ENCODE peak calls at places on chromosome 14, in four cellular contexts. Y, S, V and P are unnamed samples.

GRCh38 chr14:51202914-51203665 is 37.0 kb upstream of the TMX1 start:
- ATAC-seq in Y (no peak), S (no peak), V (no peak), P (no peak)

GRCh38 chr14:23433457-23433856 is 2.0 kb downstream of the MYH7 start:
- ATAC-seq in Y (no peak), S (no peak), V (no peak), P (no peak)

GRCh38 chr14:69924181-69924580 is 45.0 kb downstream of the SMOC1 start:
- ATAC-seq in Y (no peak), S (no peak), V (no peak), P (no peak)

GRCh38 chr14:21833836-21834235 is 160.2 kb upstream of the OR4E1 start:
- ATAC-seq in Y (no peak), S (no peak), V (no peak), P (no peak)

GRCh38 chr14:21109377-21110260 is 8.8 kb downstream of the TMEM253 start:
- ATAC-seq in Y (peak), S (no peak), V (no peak), P (no peak)

GRCh38 chr14:103825103-103825502 is 22.3 kb downstream of the PPP1R13B start:
- ATAC-seq in Y (no peak), S (no peak), V (no peak), P (no peak)

GRCh38 chr14:96095581-96096476 is 56.7 kb downstream of the C14orf132 start:
- ATAC-seq in Y (peak), S (no peak), V (no peak), P (peak)

GRCh38 chr14:53619625-53620324 is 336.9 kb downstream of the BMP4 start:
- ATAC-seq in Y (peak), S (peak), V (no peak), P (no peak)

GRCh38 chr14:102020058-102020971 is 55.9 kb downstream of the DYNC1H1 start:
- ATAC-seq in Y (peak), S (no peak), V (peak), P (peak)

GRCh38 chr14:54908230-54908629 is 5.6 kb upstream of the GCH1 start:
- ATAC-seq in Y (no peak), S (no peak), V (peak), P (no peak)

GRCh38 chr14:75258079-75258802 is 20.4 kb upstream of the FOS start:
- ATAC-seq in Y (no peak), S (peak), V (no peak), P (no peak)

GRCh38 chr14:104113631-104114420 is 24.6 kb upstream of the KIF26A start:
- ATAC-seq in Y (no peak), S (no peak), V (no peak), P (no peak)

GRCh38 chr14:56195219-56195618 is 77.0 kb downstream of the PELI2 start:
- ATAC-seq in Y (no peak), S (no peak), V (no peak), P (no peak)